ENCODE peak calls at places on chromosome 13, in eight cellular contexts. G, Z, V, A, P, M, R and H are unnamed samples.

GRCh38 chr13:91155512-91156114 is 191.9 kb upstream of the MIR17HG start:
- DNase-seq in G (no peak), Z (no peak), V (no peak), A (no peak), P (no peak), M (no peak), R (no peak), H (no peak)

GRCh38 chr13:32125221-32125621 is 93.6 kb downstream of the FRY start:
- DNase-seq in G (no peak), Z (no peak), V (no peak), A (no peak), P (no peak), M (no peak), R (no peak), H (no peak)

GRCh38 chr13:49210669-49211068 is 9.5 kb upstream of the MLNR start:
- DNase-seq in G (no peak), Z (no peak), V (no peak), A (no peak), P (no peak), M (no peak), R (no peak), H (no peak)

GRCh38 chr13:53138369-53139036 is 109.9 kb downstream of the OLFM4 start:
- DNase-seq in G (no peak), Z (no peak), V (no peak), A (no peak), P (no peak), M (no peak), R (no peak), H (no peak)

GRCh38 chr13:28531195-28531955 is 36.4 kb upstream of the FLT1 start:
- DNase-seq in G (no peak), Z (no peak), V (no peak), A (no peak), P (no peak), M (peak), R (no peak), H (no peak)

GRCh38 chr13:20064128-20064527 is 96.7 kb downstream of the GJA3 start:
- DNase-seq in G (no peak), Z (no peak), V (no peak), A (no peak), P (no peak), M (no peak), R (no peak), H (no peak)

GRCh38 chr13:82664183-82664582 is 1218.1 kb downstream of the SLITRK1 start:
- DNase-seq in G (no peak), Z (no peak), V (no peak), A (no peak), P (no peak), M (no peak), R (no peak), H (no peak)

GRCh38 chr13:106859505-106859904 is 291.6 kb upstream of the ARGLU1 start:
- DNase-seq in G (no peak), Z (no peak), V (no peak), A (no peak), P (no peak), M (no peak), R (no peak), H (peak)

GRCh38 chr13:21420706-21421105 is 38.4 kb downstream of the ZDHHC20 start:
- DNase-seq in G (no peak), Z (no peak), V (no peak), A (no peak), P (no peak), M (no peak), R (no peak), H (no peak)

GRCh38 chr13:40665061-40665753 is 1.2 kb downstream of the FOXO1 start:
- DNase-seq in G (no peak), Z (peak), V (no peak), A (no peak), P (peak), M (no peak), R (peak), H (peak)

GRCh38 chr13:40517486-40518311 is 148.7 kb downstream of the FOXO1 start:
- DNase-seq in G (no peak), Z (no peak), V (no peak), A (peak), P (peak), M (no peak), R (no peak), H (no peak)

GRCh38 chr13:33233547-33233946 is 52.0 kb downstream of the STARD13 start:
- DNase-seq in G (no peak), Z (no peak), V (no peak), A (no peak), P (no peak), M (no peak), R (no peak), H (no peak)

GRCh38 chr13:93948523-93948922 is 531.0 kb downstream of the DCT start:
- DNase-seq in G (no peak), Z (no peak), V (no peak), A (no peak), P (no peak), M (no peak), R (no peak), H (peak)

GRCh38 chr13:35190241-35190640 is 248.2 kb downstream of the NBEA start:
- DNase-seq in G (no peak), Z (no peak), V (no peak), A (no peak), P (no peak), M (no peak), R (no peak), H (no peak)